ENCODE peak calls at places on chromosomes 13 and 19, in six cellular contexts. Y is heart left ventricle, C is prostate gland, I is NB4, H is uterus, Q is H1. K is an unnamed sample.

GRCh38 chr19:18173572-18174294 is at the start of gene IFI30:
- DNase-seq in Y (peak), C (peak), I (peak), H (peak), Q (peak), K (peak)

GRCh38 chr19:11964496-11964857 is 363 bp upstream of the ZNF763 start:
- DNase-seq in Y (no peak), C (peak), I (no peak), H (no peak), Q (no peak), K (peak)

GRCh38 chr13:35979378-35979911 is 151.7 kb downstream of the DCLK1 start:
- DNase-seq in Y (peak), C (no peak), I (no peak), H (peak), Q (no peak), K (peak)

GRCh38 chr13:43933378-43933777 is 53.7 kb downstream of the LACC1 start:
- DNase-seq in Y (no peak), C (no peak), I (no peak), H (no peak), Q (no peak), K (no peak)

GRCh38 chr13:40485611-40486517 is 180.6 kb downstream of the FOXO1 start:
- DNase-seq in Y (no peak), C (no peak), I (no peak), H (no peak), Q (no peak), K (no peak)

GRCh38 chr13:94312511-94313191 is 166.8 kb downstream of the DCT start:
- DNase-seq in Y (no peak), C (no peak), I (no peak), H (no peak), Q (no peak), K (no peak)

GRCh38 chr13:102642475-102642874 is 45.7 kb downstream of the TPP2 start:
- DNase-seq in Y (peak), C (peak), I (no peak), H (no peak), Q (no peak), K (peak)

GRCh38 chr13:77326905-77327604 is at the start of gene MYCBP2:
- DNase-seq in Y (peak), C (peak), I (peak), H (peak), Q (peak), K (peak)

GRCh38 chr13:30865131-30866009 is 40.7 kb upstream of the MEDAG start:
- DNase-seq in Y (peak), C (peak), I (peak), H (peak), Q (peak), K (peak)

GRCh38 chr19:44435441-44435840 is 12.8 kb downstream of the ZNF229 start:
- DNase-seq in Y (no peak), C (no peak), I (no peak), H (no peak), Q (no peak), K (no peak)

GRCh38 chr13:79445968-79446645 is 34.8 kb upstream of the NDFIP2 start:
- DNase-seq in Y (no peak), C (no peak), I (no peak), H (no peak), Q (no peak), K (no peak)

GRCh38 chr13:25732146-25732865 is 319.5 kb downstream of the SHISA2 start:
- DNase-seq in Y (no peak), C (no peak), I (no peak), H (no peak), Q (no peak), K (no peak)

GRCh38 chr19:14674764-14675163 is at the start of gene ADGRE3:
- DNase-seq in Y (no peak), C (no peak), I (peak), H (no peak), Q (no peak), K (no peak)

GRCh38 chr19:23762548-23762883 is 3.8 kb upstream of the ZNF681 start:
- DNase-seq in Y (no peak), C (no peak), I (no peak), H (no peak), Q (peak), K (no peak)

GRCh38 chr19:38034153-38034835 is 127.3 kb downstream of the SIPA1L3 start:
- DNase-seq in Y (no peak), C (no peak), I (peak), H (no peak), Q (no peak), K (no peak)

GRCh38 chr13:66534561-66534960 is 695.6 kb downstream of the PCDH9 start:
- DNase-seq in Y (no peak), C (no peak), I (no peak), H (no peak), Q (no peak), K (no peak)

GRCh38 chr19:10419646-10420443 is 493 bp upstream of the PDE4A start:
- DNase-seq in Y (no peak), C (no peak), I (peak), H (no peak), Q (peak), K (no peak)

GRCh38 chr13:33053397-33054066 is 37.3 kb downstream of the KL start:
- DNase-seq in Y (no peak), C (no peak), I (no peak), H (no peak), Q (no peak), K (no peak)

GRCh38 chr13:33060815-33061214 is 44.6 kb downstream of the KL start:
- DNase-seq in Y (no peak), C (no peak), I (no peak), H (no peak), Q (no peak), K (no peak)

GRCh38 chr13:33057019-33057785 is 41.0 kb downstream of the KL start:
- DNase-seq in Y (peak), C (no peak), I (peak), H (no peak), Q (no peak), K (no peak)

GRCh38 chr13:33058816-33059215 is 42.6 kb downstream of the KL start:
- DNase-seq in Y (no peak), C (no peak), I (no peak), H (no peak), Q (no peak), K (no peak)
- TF ChIP-seq CTCF in Y (no peak), C (no peak), I (no peak), H (no peak), Q (no peak), K (no peak)

GRCh38 chr19:49337267-49338022 is 2.2 kb downstream of the CD37 start:
- DNase-seq in Y (no peak), C (no peak), I (no peak), H (no peak), Q (no peak), K (no peak)

GRCh38 chr19:49338023-49338677 is 2.9 kb downstream of the CD37 start:
- DNase-seq in Y (no peak), C (no peak), I (no peak), H (no peak), Q (peak), K (no peak)

GRCh38 chr19:49340069-49340864 is 5.1 kb downstream of the CD37 start:
- DNase-seq in Y (peak), C (peak), I (peak), H (peak), Q (peak), K (peak)

GRCh38 chr19:49339364-49340068 is 4.3 kb downstream of the CD37 start:
- DNase-seq in Y (peak), C (peak), I (no peak), H (peak), Q (peak), K (peak)

GRCh38 chr19:49338691-49339363 is 3.6 kb downstream of the CD37 start:
- DNase-seq in Y (peak), C (peak), I (no peak), H (peak), Q (peak), K (peak)
- TF ChIP-seq POLR2A in Y (no peak), C (no peak), I (no peak), H (no peak), Q (peak), K (no peak)

GRCh38 chr13:100666124-100666523 is 8.5 kb downstream of the TMTC4 start:
- DNase-seq in Y (no peak), C (no peak), I (no peak), H (no peak), Q (no peak), K (no peak)
- TF ChIP-seq CTCF in Y (no peak), C (no peak), I (no peak), H (no peak), Q (no peak), K (no peak)

DNA sequence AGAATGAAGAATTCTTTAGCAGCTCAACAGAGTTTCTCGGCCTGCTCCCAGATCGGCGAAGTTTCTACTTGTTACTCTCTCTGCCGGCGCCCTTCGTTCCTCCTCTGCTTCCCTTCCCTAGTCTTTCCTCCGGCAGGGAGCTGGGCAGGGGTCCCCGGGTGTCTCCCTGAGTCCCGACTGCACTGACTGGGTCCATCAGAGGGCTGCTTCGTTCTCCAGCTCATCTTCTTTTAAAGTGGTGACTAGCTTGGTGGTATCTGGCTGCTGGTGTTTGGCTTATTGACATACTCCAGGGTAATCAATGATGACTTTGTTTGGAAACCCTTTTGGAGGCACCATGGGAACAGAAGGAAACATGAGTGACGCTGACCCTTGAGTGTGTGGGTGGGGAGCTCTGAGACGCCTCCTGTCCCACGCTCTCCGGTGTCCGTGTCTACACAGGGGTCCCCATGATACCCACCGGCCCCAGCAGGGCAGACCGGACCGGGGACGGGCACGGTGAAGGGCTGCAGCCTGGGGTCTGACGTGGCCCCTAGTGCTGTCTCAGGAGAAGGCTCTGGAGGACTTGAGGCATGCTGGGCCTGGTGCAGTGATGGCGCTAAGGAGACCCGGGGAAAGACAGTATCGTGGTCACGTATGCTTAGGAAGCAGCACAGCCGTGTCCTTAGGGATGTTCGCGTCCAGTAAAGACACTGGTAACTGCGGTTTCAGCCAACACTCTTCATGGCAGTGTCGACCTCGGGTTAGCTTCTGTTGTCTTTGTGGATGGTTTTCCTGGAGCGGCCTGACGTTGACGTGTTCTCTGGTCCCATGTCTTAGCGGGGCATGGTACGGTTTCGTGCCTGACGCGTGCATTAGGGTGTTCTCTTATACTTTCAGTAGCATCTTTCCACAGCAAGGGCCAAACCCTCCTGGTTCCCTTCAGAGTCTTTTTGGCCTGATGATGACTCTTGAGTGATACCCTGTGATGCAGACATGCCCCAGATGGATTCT is 23.8 kb downstream of the NAXD start:
- DNase-seq in Y (no peak), C (no peak), I (no peak), H (no peak), Q (peak), K (no peak)
- TF ChIP-seq POLR2A in Y (no peak), C (no peak), I (no peak), H (no peak), Q (no peak), K (no peak)

K was measured in sigmoid colon.